ENCODE peak calls at places on chromosome 7, in six cellular contexts. T, L, R, O, M and E are unnamed samples.

GRCh38 chr7:98754041-98754479 is 115.8 kb downstream of the TMEM130 start:
- DNase-seq in T (no peak), L (no peak), R (no peak), O (no peak), M (no peak), E (no peak)

GRCh38 chr7:151665363-151665762 is 145.7 kb upstream of the RHEB start:
- DNase-seq in T (no peak), L (no peak), R (peak), O (no peak), M (no peak), E (peak)

GRCh38 chr7:156993925-156994235 is 16.6 kb downstream of the MNX1 start:
- DNase-seq in T (no peak), L (no peak), R (no peak), O (no peak), M (no peak), E (no peak)

GRCh38 chr7:103934508-103934907 is 55.0 kb downstream of the RELN start:
- DNase-seq in T (no peak), L (no peak), R (no peak), O (no peak), M (no peak), E (no peak)

GRCh38 chr7:100017300-100017699 is 1.9 kb downstream of the ZKSCAN1 start:
- DNase-seq in T (no peak), L (peak), R (no peak), O (no peak), M (no peak), E (no peak)

GRCh38 chr7:27697861-27698430 is 35.3 kb upstream of the HIBADH start:
- DNase-seq in T (no peak), L (no peak), R (peak), O (no peak), M (no peak), E (peak)

GRCh38 chr7:138610671-138611170 is 90.4 kb downstream of the SVOPL start:
- DNase-seq in T (no peak), L (no peak), R (peak), O (no peak), M (no peak), E (no peak)

GRCh38 chr7:67377939-67378862 is 381.6 kb downstream of the TYW1 start:
- DNase-seq in T (peak), L (peak), R (peak), O (peak), M (peak), E (peak)

GRCh38 chr7:159191236-159191635 is 46.6 kb upstream of the VIPR2 start:
- DNase-seq in T (no peak), L (no peak), R (no peak), O (peak), M (no peak), E (no peak)

GRCh38 chr7:68429376-68430117 is 1168.7 kb upstream of the AUTS2 start:
- DNase-seq in T (no peak), L (no peak), R (no peak), O (no peak), M (no peak), E (no peak)

GRCh38 chr7:139887895-139888518 is 58.9 kb downstream of the TBXAS1 start:
- DNase-seq in T (no peak), L (no peak), R (no peak), O (no peak), M (no peak), E (no peak)

GRCh38 chr7:89200758-89201157 is 405.2 kb upstream of the TEX47 start:
- DNase-seq in T (no peak), L (no peak), R (no peak), O (no peak), M (no peak), E (no peak)

GRCh38 chr7:130242198-130243014 is 24.3 kb upstream of the CPA2 start:
- DNase-seq in T (peak), L (peak), R (peak), O (peak), M (peak), E (peak)

GRCh38 chr7:130843703-130844102 is 109.7 kb upstream of the KLF14 start:
- DNase-seq in T (no peak), L (no peak), R (no peak), O (no peak), M (no peak), E (no peak)

GRCh38 chr7:27251136-27251512 is 8.5 kb downstream of the EVX1 start:
- DNase-seq in T (no peak), L (no peak), R (no peak), O (no peak), M (no peak), E (peak)

GRCh38 chr7:105204953-105205352 is 183.8 kb downstream of the SRPK2 start:
- DNase-seq in T (no peak), L (no peak), R (no peak), O (no peak), M (no peak), E (no peak)

GRCh38 chr7:18116661-18117060 is 89.0 kb upstream of the PRPS1L1 start:
- DNase-seq in T (no peak), L (no peak), R (no peak), O (no peak), M (no peak), E (no peak)

GRCh38 chr7:115516341-115516740 is 514.2 kb downstream of the TFEC start:
- DNase-seq in T (no peak), L (no peak), R (no peak), O (no peak), M (no peak), E (no peak)
- H3K27ac ChIP-seq in T (no peak), L (no peak), R (no peak), O (no peak), M (no peak), E (no peak)

DNA sequence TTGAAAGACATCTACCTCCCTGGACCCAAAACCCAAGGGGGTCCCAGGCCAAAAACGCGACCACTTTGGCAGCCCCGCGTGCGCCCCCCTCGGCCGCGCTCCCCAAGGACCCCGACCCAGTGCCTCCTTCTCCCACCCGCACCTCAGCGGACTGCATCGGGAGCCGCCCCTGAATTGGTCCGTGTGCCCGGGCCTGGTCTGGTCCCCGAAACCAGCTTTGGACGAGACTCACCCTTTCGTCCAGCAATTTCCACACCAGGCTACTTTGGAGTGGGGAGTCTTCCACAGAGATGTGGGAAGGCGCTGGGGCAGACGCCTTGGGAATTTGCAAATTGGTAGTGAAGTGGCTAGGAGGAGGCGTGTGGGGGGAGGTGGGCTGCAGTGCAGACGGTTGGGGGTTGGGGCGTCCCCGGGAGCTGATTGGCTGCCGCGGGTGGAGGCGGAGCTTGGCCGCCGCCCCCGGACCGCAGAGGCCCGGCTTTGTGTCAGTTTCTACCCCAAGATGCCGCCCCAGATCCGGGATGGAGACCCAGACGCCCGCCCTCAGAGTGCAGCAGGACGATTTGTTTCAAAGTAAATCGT is 16.9 kb downstream of the TCAF1 start:
- DNase-seq in T (peak), L (no peak), R (peak), O (peak), M (peak), E (peak)
- H3K27ac ChIP-seq in T (peak), L (no peak), R (no peak), O (peak), M (peak), E (peak)

DNA sequence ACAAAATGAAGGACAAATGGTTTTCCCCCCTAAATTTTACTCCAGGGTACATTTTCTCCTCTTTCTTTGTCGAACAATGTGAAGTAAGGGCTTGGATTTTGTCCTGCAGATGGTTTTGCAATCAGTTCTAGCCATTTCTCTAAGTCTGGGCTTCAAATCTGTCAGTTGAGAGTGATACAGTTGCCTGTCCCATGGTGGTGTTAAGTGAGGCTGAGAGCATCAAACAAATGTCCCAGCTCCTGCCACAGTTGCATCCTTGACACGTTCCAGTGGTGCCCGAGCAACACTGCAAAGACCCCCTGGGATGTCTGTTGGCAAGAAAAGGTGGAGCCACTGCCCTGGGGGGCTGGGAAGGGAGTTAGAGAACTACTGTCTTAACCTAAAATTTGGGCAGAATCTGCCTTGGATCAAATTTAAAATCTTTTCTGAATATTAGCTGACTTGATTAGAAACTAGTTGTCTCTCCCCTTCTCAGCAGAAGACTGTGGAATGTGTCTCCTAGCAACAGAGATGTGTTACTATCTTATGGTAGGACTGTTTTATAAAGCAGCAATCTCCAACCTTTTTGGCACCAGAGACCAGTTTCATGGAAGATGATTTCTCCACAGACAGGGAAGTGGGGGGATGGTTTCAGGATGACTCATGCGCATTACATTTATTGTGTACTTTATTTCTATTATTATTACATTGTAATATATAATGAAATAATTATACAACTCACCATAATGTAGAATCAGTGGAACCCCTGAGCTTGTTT is 102.0 kb upstream of the STEAP1B start:
- DNase-seq in T (no peak), L (no peak), R (no peak), O (no peak), M (no peak), E (peak)
- H3K27ac ChIP-seq in T (no peak), L (no peak), R (no peak), O (no peak), M (no peak), E (peak)

GRCh38 chr7:93921190-93921585 is 347 bp upstream of the GNG11 start:
- DNase-seq in T (no peak), L (no peak), R (no peak), O (no peak), M (no peak), E (no peak)

GRCh38 chr7:93923291-93923690 is 1.8 kb downstream of the GNG11 start:
- DNase-seq in T (no peak), L (no peak), R (no peak), O (no peak), M (no peak), E (peak)

GRCh38 chr7:93923946-93924345 is 2.4 kb downstream of the GNG11 start:
- DNase-seq in T (no peak), L (no peak), R (no peak), O (no peak), M (no peak), E (peak)

GRCh38 chr7:93920496-93921189 is 892 bp upstream of the GNG11 start:
- DNase-seq in T (no peak), L (no peak), R (no peak), O (no peak), M (no peak), E (peak)

GRCh38 chr7:93921607-93922446 is at the start of gene GNG11:
- DNase-seq in T (no peak), L (peak), R (peak), O (no peak), M (peak), E (peak)
- H3K27ac ChIP-seq in T (no peak), L (peak), R (no peak), O (no peak), M (peak), E (peak)

GRCh38 chr7:6432786-6433185 is 15.0 kb downstream of the DAGLB start:
- DNase-seq in T (peak), L (no peak), R (no peak), O (no peak), M (no peak), E (no peak)

GRCh38 chr7:6433814-6434630 is 13.7 kb downstream of the DAGLB start:
- DNase-seq in T (peak), L (no peak), R (no peak), O (no peak), M (peak), E (no peak)

GRCh38 chr7:6435486-6436384 is 12.0 kb downstream of the DAGLB start:
- DNase-seq in T (peak), L (peak), R (peak), O (peak), M (peak), E (peak)

GRCh38 chr7:6430271-6430940 is 17.3 kb downstream of the DAGLB start:
- DNase-seq in T (no peak), L (no peak), R (no peak), O (peak), M (no peak), E (no peak)

DNA sequence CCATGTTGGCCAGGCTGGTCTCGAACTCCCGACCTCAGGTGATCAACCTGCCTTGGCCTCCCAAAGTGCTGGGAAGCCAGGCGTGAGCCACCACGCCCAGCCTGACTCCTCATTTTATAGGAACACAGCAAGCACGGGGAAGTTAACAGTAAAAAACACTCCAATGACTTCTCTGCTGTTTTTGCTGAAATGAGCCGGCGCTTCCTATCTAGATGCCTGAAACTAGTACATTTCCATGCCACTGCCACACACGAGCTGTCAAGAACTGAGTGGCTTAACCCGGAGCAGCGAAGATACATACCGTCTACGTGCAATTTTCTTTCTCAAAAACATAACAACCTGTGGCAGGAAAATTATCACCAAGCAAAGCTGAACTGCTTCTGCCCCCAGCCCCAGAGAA is 16.8 kb downstream of the DAGLB start:
- DNase-seq in T (no peak), L (no peak), R (no peak), O (no peak), M (no peak), E (no peak)
- H3K27ac ChIP-seq in T (no peak), L (no peak), R (no peak), O (no peak), M (peak), E (no peak)

DNA sequence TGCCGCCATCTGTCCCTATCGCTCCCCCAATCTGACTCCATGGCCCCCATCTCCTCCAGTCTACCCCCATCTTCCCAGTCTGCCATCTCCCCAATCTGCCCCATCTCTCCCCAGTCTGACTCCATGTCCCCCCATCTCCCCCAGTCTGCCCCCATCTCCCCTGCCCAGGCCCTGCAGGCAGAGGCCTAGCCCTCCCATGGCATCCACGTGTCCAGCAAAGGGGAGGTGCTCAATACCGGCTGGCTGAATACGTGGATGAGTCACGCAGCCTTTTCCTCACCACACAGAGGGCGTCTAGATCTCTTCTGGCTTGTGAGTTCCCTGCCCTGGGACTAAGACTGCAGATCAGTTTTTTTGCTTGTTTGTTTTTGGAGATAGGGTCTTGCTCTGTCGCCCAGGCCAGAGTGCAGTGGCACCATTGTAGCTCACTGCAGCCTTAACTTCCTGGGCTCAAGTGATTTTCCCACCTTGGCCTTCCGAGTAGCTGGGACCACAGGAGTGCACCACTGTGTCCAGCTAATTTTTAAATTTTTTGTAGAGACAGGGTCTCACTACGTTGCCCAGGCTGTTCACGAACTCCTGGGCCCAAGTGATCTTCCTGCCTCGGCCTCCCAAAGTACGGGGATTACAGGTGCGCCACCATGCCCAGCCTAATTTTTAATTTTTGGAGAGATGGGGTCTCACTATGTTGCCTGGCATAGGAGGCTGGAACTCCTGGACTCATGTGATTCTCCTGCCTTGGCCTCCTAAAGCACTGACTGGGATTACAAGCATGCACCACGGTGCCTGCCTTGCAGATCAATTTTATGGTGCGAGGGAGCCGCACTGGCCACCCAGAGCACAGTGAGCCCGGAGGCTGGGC is 15.3 kb upstream of the GPR146 start:
- DNase-seq in T (peak), L (peak), R (peak), O (peak), M (peak), E (peak)
- H3K27ac ChIP-seq in T (peak), L (peak), R (no peak), O (peak), M (peak), E (peak)

GRCh38 chr7:137316643-137317042 is 26.9 kb downstream of the PTN start:
- DNase-seq in T (no peak), L (no peak), R (no peak), O (no peak), M (no peak), E (no peak)
- H3K27ac ChIP-seq in T (no peak), L (no peak), R (no peak), O (no peak), M (no peak), E (no peak)